ENCODE peak calls at places on chromosomes 16 and 17, in seven cellular contexts. Q is natural killer cell; Z is MM.1S; P is right atrium auricular region; G is GM06990; A is heart right ventricle; V is CD8-positive, alpha-beta T cell. C is an unnamed sample.

GRCh38 chr16:50244140-50244503 is 22.2 kb upstream of the ADCY7 start:
- DNase-seq in Q (no peak), Z (no peak), P (no peak), G (no peak), A (no peak), V (no peak), C (no peak)

GRCh38 chr17:55271223-55271571 is 6.4 kb downstream of the HLF start:
- DNase-seq in Q (no peak), Z (no peak), P (no peak), G (no peak), A (no peak), V (no peak), C (no peak)

GRCh38 chr16:88061346-88062110 is 110.3 kb downstream of the BANP start:
- DNase-seq in Q (no peak), Z (no peak), P (no peak), G (no peak), A (no peak), V (no peak), C (no peak)

GRCh38 chr16:31507929-31508705 is at the start of gene RUSF1:
- DNase-seq in Q (peak), Z (peak), P (peak), G (peak), A (peak), V (peak), C (peak)

GRCh38 chr16:89711601-89712475 is 8.9 kb downstream of the VPS9D1 start:
- DNase-seq in Q (peak), Z (peak), P (no peak), G (peak), A (no peak), V (peak), C (peak)

GRCh38 chr17:27565874-27566672 is 64.9 kb upstream of the LGALS9 start:
- DNase-seq in Q (no peak), Z (no peak), P (no peak), G (no peak), A (no peak), V (no peak), C (no peak)

GRCh38 chr17:80891096-80892018 is 100.3 kb upstream of the CHMP6 start:
- DNase-seq in Q (no peak), Z (no peak), P (no peak), G (peak), A (no peak), V (peak), C (no peak)

GRCh38 chr17:22669721-22670120 is 977.4 kb downstream of the KCNJ18 start:
- DNase-seq in Q (no peak), Z (no peak), P (no peak), G (no peak), A (no peak), V (no peak), C (no peak)

GRCh38 chr17:39979021-39979660 is 1.5 kb upstream of the PSMD3 start:
- DNase-seq in Q (no peak), Z (no peak), P (no peak), G (no peak), A (no peak), V (no peak), C (no peak)

GRCh38 chr17:17605747-17606083 is 14.2 kb upstream of the PEMT start:
- DNase-seq in Q (no peak), Z (no peak), P (no peak), G (no peak), A (no peak), V (no peak), C (no peak)

GRCh38 chr17:20926532-20926931 is 116.3 kb downstream of the USP22 start:
- DNase-seq in Q (no peak), Z (no peak), P (no peak), G (no peak), A (no peak), V (no peak), C (no peak)

GRCh38 chr16:88530051-88530857 is 39.9 kb upstream of the ZC3H18 start:
- DNase-seq in Q (no peak), Z (no peak), P (no peak), G (no peak), A (no peak), V (no peak), C (no peak)

GRCh38 chr17:19248923-19249574 is 11.9 kb downstream of the EPN2 start:
- DNase-seq in Q (no peak), Z (no peak), P (peak), G (no peak), A (peak), V (no peak), C (no peak)

GRCh38 chr17:29390856-29391631 is 881 bp downstream of the TAOK1 start:
- DNase-seq in Q (no peak), Z (no peak), P (no peak), G (peak), A (peak), V (no peak), C (no peak)

GRCh38 chr17:7141824-7142223 is 27.2 kb upstream of the ASGR2 start:
- DNase-seq in Q (no peak), Z (no peak), P (no peak), G (no peak), A (no peak), V (no peak), C (no peak)

GRCh38 chr17:29078183-29079045 is 35.5 kb downstream of the PIPOX start:
- DNase-seq in Q (no peak), Z (no peak), P (no peak), G (no peak), A (peak), V (no peak), C (no peak)

GRCh38 chr17:63945851-63946439 is 13.8 kb upstream of the CD79B start:
- DNase-seq in Q (no peak), Z (no peak), P (no peak), G (peak), A (no peak), V (no peak), C (no peak)

GRCh38 chr16:85046957-85047866 is 19.6 kb downstream of the KIAA0513 start:
- DNase-seq in Q (no peak), Z (no peak), P (no peak), G (no peak), A (no peak), V (no peak), C (no peak)

GRCh38 chr17:13002761-13003453 is 14.9 kb downstream of the ELAC2 start:
- DNase-seq in Q (peak), Z (peak), P (peak), G (no peak), A (peak), V (no peak), C (peak)

GRCh38 chr17:77608431-77608830 is 350.1 kb upstream of the TNRC6C start:
- DNase-seq in Q (no peak), Z (no peak), P (no peak), G (no peak), A (no peak), V (no peak), C (no peak)

GRCh38 chr17:27975146-27976011 is 67.1 kb upstream of the NLK start:
- DNase-seq in Q (no peak), Z (no peak), P (no peak), G (no peak), A (no peak), V (no peak), C (no peak)

GRCh38 chr16:52861614-52862022 is 191.1 kb downstream of the CHD9NB start:
- DNase-seq in Q (no peak), Z (no peak), P (no peak), G (no peak), A (no peak), V (no peak), C (no peak)

GRCh38 chr17:57595942-57596695 is 149.0 kb downstream of the CCDC182 start:
- DNase-seq in Q (no peak), Z (no peak), P (no peak), G (no peak), A (no peak), V (no peak), C (no peak)

GRCh38 chr17:70119961-70120360 is 44.9 kb downstream of the KCNJ16 start:
- DNase-seq in Q (no peak), Z (no peak), P (no peak), G (no peak), A (no peak), V (no peak), C (no peak)

GRCh38 chr16:23518435-23518891 is 8.2 kb upstream of the GGA2 start:
- DNase-seq in Q (no peak), Z (peak), P (no peak), G (peak), A (no peak), V (no peak), C (no peak)

GRCh38 chr17:10295728-10296343 is 77.0 kb downstream of the MYH13 start:
- DNase-seq in Q (peak), Z (peak), P (no peak), G (no peak), A (peak), V (no peak), C (no peak)

GRCh38 chr17:9648521-9649110 is 3.3 kb downstream of the USP43 start:
- DNase-seq in Q (no peak), Z (no peak), P (no peak), G (no peak), A (no peak), V (no peak), C (no peak)

GRCh38 chr16:56370836-56371235 is 54.5 kb downstream of the AMFR start:
- DNase-seq in Q (no peak), Z (no peak), P (no peak), G (no peak), A (no peak), V (no peak), C (no peak)

GRCh38 chr17:78893684-78894083 is 9.3 kb downstream of the CEP295NL start:
- DNase-seq in Q (no peak), Z (no peak), P (no peak), G (no peak), A (no peak), V (no peak), C (no peak)

GRCh38 chr17:61139219-61139618 is 260.4 kb upstream of the TBX2 start:
- DNase-seq in Q (peak), Z (peak), P (no peak), G (peak), A (no peak), V (peak), C (no peak)

GRCh38 chr16:12498077-12498476 is 305.6 kb downstream of the CPPED1 start:
- DNase-seq in Q (no peak), Z (no peak), P (no peak), G (no peak), A (no peak), V (no peak), C (no peak)

GRCh38 chr17:33712120-33712519 is 419.0 kb upstream of the ASIC2 start:
- DNase-seq in Q (no peak), Z (no peak), P (no peak), G (no peak), A (no peak), V (no peak), C (no peak)

GRCh38 chr16:3189869-3190268 is 1.9 kb downstream of the OR1F1 start:
- DNase-seq in Q (no peak), Z (no peak), P (no peak), G (no peak), A (no peak), V (no peak), C (no peak)

GRCh38 chr17:67628580-67629013 is 89.1 kb upstream of the NOL11 start:
- DNase-seq in Q (no peak), Z (no peak), P (no peak), G (peak), A (no peak), V (no peak), C (no peak)

GRCh38 chr17:1475321-1475854 is 17.1 kb downstream of the MYO1C start:
- DNase-seq in Q (no peak), Z (no peak), P (no peak), G (no peak), A (no peak), V (no peak), C (no peak)

GRCh38 chr17:48439473-48439872 is 9.5 kb upstream of the SKAP1 start:
- DNase-seq in Q (peak), Z (peak), P (no peak), G (peak), A (no peak), V (no peak), C (no peak)

GRCh38 chr16:31189412-31189778 is 9.5 kb downstream of the FUS start:
- DNase-seq in Q (no peak), Z (no peak), P (no peak), G (no peak), A (no peak), V (no peak), C (no peak)

GRCh38 chr16:87705780-87706277 is 60.0 kb downstream of the KLHDC4 start:
- DNase-seq in Q (no peak), Z (no peak), P (no peak), G (no peak), A (no peak), V (no peak), C (no peak)

GRCh38 chr16:3456374-3456773 is 12.9 kb downstream of the NAA60 start:
- DNase-seq in Q (no peak), Z (no peak), P (no peak), G (no peak), A (peak), V (no peak), C (no peak)

GRCh38 chr17:71980171-71980570 is 140.6 kb upstream of the SOX9 start:
- DNase-seq in Q (no peak), Z (no peak), P (no peak), G (no peak), A (no peak), V (no peak), C (no peak)

GRCh38 chr17:71986886-71987285 is 133.9 kb upstream of the SOX9 start:
- DNase-seq in Q (no peak), Z (no peak), P (no peak), G (no peak), A (no peak), V (no peak), C (no peak)

GRCh38 chr17:71985111-71986039 is 135.4 kb upstream of the SOX9 start:
- DNase-seq in Q (no peak), Z (no peak), P (no peak), G (no peak), A (no peak), V (no peak), C (no peak)

GRCh38 chr17:71987634-71988033 is 133.2 kb upstream of the SOX9 start:
- DNase-seq in Q (no peak), Z (peak), P (no peak), G (no peak), A (no peak), V (no peak), C (no peak)

DNA sequence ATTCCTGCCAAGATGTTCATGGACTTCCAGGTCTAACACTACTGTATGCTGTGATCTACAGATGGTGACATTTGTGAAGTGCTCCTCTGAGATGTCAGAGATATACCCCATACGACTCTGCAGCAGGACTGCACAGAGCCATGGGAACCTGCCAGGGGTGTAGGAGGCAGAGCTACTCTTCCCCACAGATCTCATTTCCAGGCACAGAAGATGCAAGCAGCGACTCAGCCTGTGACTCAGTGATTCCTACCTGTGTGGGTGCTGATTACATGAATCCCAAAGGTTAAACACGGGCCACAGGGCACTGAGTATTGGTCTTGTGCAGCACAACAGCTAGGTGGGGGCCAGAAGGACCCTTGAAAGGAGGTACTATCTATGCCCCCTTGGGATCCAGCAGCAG is 137.0 kb upstream of the SOX9 start:
- DNase-seq in Q (no peak), Z (no peak), P (no peak), G (no peak), A (no peak), V (no peak), C (no peak)
- TF ChIP-seq CTCF in Q (no peak), Z (no peak), P (no peak), G (no peak), A (no peak), V (no peak), C (no peak)

GRCh38 chr17:72535346-72535745 is 414.5 kb downstream of the SOX9 start:
- DNase-seq in Q (no peak), Z (no peak), P (no peak), G (no peak), A (no peak), V (no peak), C (no peak)
- TF ChIP-seq CTCF in Q (no peak), Z (no peak), P (no peak), G (no peak), A (no peak), V (no peak), C (no peak)

GRCh38 chr16:80503144-80503543 is 37.6 kb upstream of the DYNLRB2 start:
- DNase-seq in Q (no peak), Z (no peak), P (no peak), G (no peak), A (no peak), V (no peak), C (no peak)

DNA sequence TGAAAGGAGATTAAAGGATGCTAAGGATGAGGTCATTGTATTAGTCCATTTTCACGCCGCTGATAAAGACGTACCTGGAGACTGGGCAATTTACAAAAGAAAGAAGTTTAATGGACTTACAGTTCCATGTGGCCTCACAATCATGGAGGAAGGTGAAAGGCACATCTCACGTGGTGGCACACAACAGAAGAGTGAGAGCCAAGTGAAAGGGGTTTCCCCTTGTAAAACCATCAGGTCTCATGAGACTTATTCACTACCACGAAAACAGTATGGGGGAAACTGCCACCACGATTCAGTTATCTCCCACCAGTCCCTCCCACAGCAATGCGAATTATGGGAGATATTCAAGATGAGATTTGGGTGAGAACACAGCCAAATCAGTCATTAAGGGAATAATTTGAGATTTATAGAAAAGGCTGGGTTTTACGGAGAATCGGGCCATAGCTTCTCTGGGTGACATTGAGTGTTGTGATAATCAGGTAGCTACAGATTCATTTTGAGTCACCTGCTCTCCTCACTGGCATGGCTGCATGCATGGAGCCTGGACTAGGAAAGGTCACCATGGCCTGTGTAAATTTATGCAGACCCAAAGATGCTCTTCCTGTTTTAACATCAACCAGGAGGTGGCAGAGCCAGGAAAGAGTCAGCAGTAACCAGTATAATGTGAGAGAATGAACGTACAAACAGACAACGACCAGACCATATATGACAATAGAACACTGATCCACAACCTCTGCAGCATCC is 40.5 kb upstream of the DYNLRB2 start:
- DNase-seq in Q (no peak), Z (no peak), P (no peak), G (no peak), A (no peak), V (no peak), C (no peak)
- TF ChIP-seq CTCF in Q (no peak), Z (no peak), P (no peak), G (peak), A (no peak), V (no peak), C (no peak)

GRCh38 chr16:11107781-11108465 is 148.1 kb downstream of the SOCS1 start:
- DNase-seq in Q (no peak), Z (no peak), P (no peak), G (no peak), A (no peak), V (no peak), C (no peak)
- TF ChIP-seq CTCF in Q (no peak), Z (no peak), P (no peak), G (no peak), A (no peak), V (no peak), C (no peak)

GRCh38 chr17:76594676-76595075 is 9.0 kb upstream of the ST6GALNAC2 start:
- DNase-seq in Q (no peak), Z (no peak), P (no peak), G (no peak), A (no peak), V (no peak), C (no peak)

GRCh38 chr17:76593338-76593737 is 7.7 kb upstream of the ST6GALNAC2 start:
- DNase-seq in Q (no peak), Z (no peak), P (no peak), G (no peak), A (no peak), V (no peak), C (no peak)

GRCh38 chr17:76598004-76598439 is 12.4 kb upstream of the ST6GALNAC2 start:
- DNase-seq in Q (no peak), Z (no peak), P (no peak), G (no peak), A (no peak), V (no peak), C (no peak)

GRCh38 chr17:76597156-76598003 is 11.7 kb upstream of the ST6GALNAC2 start:
- DNase-seq in Q (no peak), Z (no peak), P (no peak), G (no peak), A (no peak), V (no peak), C (no peak)

DNA sequence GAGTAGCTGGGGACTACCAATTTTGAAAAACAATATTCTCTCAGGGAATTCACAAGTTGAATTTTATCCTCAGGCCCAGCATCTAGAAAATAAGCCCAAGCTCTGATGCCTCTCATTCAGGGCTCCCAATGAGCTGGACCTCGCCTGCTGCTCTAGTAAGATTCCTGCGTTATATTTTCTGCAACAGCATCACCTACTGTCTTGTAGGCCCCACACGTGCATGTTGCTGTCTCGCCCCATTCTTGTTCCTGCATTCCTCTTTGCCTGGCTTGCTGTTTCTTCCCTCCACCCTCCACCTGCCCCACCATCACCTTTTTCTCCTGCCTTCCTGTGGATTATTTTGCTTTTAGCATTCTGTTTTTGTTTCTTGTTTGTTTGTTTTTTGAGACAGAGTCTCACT is 8.3 kb upstream of the ST6GALNAC2 start:
- DNase-seq in Q (no peak), Z (no peak), P (no peak), G (no peak), A (no peak), V (no peak), C (no peak)
- TF ChIP-seq CTCF in Q (no peak), Z (no peak), P (no peak), G (no peak), A (no peak), V (no peak), C (peak)

DNA sequence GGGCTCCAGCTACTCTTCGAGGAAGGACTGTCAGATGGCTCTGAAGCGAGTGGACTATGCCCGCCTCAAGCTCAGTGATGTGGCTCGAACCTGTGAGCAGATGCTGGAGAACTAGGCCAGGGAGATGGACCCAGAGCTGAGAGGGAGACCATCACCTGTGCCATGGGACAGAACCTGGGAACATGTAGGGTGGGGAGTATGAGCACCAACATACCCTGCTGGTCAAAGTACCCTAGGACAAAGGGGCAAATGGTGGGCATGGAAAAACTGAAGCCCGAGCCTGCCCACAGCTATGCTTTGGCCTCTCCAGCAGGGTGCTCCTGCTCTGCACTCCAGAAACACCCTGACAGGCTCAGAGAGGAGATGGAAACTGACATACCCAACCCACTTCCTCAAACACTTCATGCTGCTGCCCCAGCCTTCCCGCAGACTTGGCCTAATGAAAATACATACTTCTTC is 1.9 kb downstream of the MED11 start:
- DNase-seq in Q (no peak), Z (peak), P (no peak), G (no peak), A (no peak), V (no peak), C (no peak)
- TF ChIP-seq CTCF in Q (no peak), Z (peak), P (no peak), G (peak), A (no peak), V (no peak), C (no peak)